ENCODE peak calls at places on chromosomes 16 and 17, in eight cellular contexts. W is kidney glomerular epithelial cell; Y is CD4-positive, CD25-positive, alpha-beta regulatory T cell; Z is amniotic stem cell; L is GM19239; U is NCI-H2029; R is astrocyte of the spinal cord; E is retina. P is an unnamed sample.

GRCh38 chr17:36846410-36847292 is 90.6 kb upstream of the LHX1 start:
- DNase-seq in Y (no peak), R (no peak), L (no peak), E (no peak), W (no peak), Z (no peak), U (no peak), P (no peak)

GRCh38 chr16:67758006-67758405 is 38.9 kb upstream of the GFOD2 start:
- DNase-seq in L (no peak), W (no peak), E (no peak), R (no peak), U (no peak), Z (no peak), Y (no peak), P (no peak)

GRCh38 chr17:28166478-28166877 is 124.0 kb downstream of the NLK start:
- DNase-seq in R (no peak), U (no peak), Z (no peak), Y (no peak), E (no peak), L (no peak), W (no peak), P (no peak)

GRCh38 chr17:37828313-37829124 is 83.7 kb upstream of the HNF1B start:
- DNase-seq in R (no peak), W (no peak), L (no peak), U (no peak), Y (no peak), E (no peak), Z (no peak), P (peak)

GRCh38 chr16:64304376-64304775 is 817.5 kb downstream of the CDH11 start:
- DNase-seq in R (no peak), L (no peak), Z (no peak), U (no peak), Y (no peak), W (no peak), E (no peak), P (no peak)

GRCh38 chr17:7348478-7349242 is 3.3 kb upstream of the KCTD11 start:
- DNase-seq in U (no peak), E (peak), Y (no peak), Z (no peak), W (no peak), L (no peak), R (no peak), P (no peak)

GRCh38 chr17:11996722-11997146 is 541 bp downstream of the ZNF18 start:
- DNase-seq in W (peak), Z (peak), L (peak), R (no peak), U (no peak), Y (no peak), E (no peak), P (peak)

GRCh38 chr16:48497129-48497528 is 111.9 kb upstream of the SIAH1 start:
- DNase-seq in L (no peak), Y (no peak), U (no peak), W (no peak), Z (no peak), R (no peak), E (no peak), P (no peak)

GRCh38 chr16:65066646-65067045 is 55.2 kb downstream of the CDH11 start:
- DNase-seq in Z (no peak), R (no peak), E (no peak), W (no peak), U (no peak), L (no peak), Y (no peak), P (no peak)

GRCh38 chr17:1002412-1002753 is 5.5 kb downstream of the TIMM22 start:
- DNase-seq in E (no peak), U (no peak), L (no peak), Z (no peak), R (peak), W (no peak), Y (no peak), P (no peak)

GRCh38 chr17:63525190-63525946 is 2.2 kb downstream of the KCNH6 start:
- DNase-seq in Y (no peak), E (no peak), U (no peak), R (no peak), W (no peak), L (no peak), Z (no peak), P (no peak)

GRCh38 chr16:56525154-56525720 is 5.4 kb upstream of the BBS2 start:
- DNase-seq in Y (no peak), L (no peak), E (no peak), W (peak), R (no peak), Z (no peak), U (no peak), P (no peak)

GRCh38 chr17:76879254-76879653 is 11.1 kb downstream of the MGAT5B start:
- DNase-seq in Z (no peak), W (no peak), U (no peak), E (no peak), R (no peak), Y (no peak), L (no peak), P (no peak)

GRCh38 chr16:4323845-4324478 is 8.1 kb downstream of the GLIS2 start:
- DNase-seq in E (peak), Y (no peak), L (no peak), Z (no peak), R (peak), U (no peak), W (peak), P (no peak)

GRCh38 chr17:82107341-82107860 is 9.4 kb upstream of the FASN start:
- DNase-seq in L (no peak), E (peak), R (no peak), U (no peak), Y (no peak), Z (no peak), W (no peak), P (no peak)

GRCh38 chr16:28904363-28904762 is 20.7 kb downstream of the RABEP2 start:
- DNase-seq in L (no peak), U (no peak), E (no peak), Z (no peak), R (no peak), W (no peak), Y (no peak), P (no peak)

GRCh38 chr17:29620271-29620670 is 2.4 kb downstream of the CORO6 start:
- DNase-seq in L (no peak), E (no peak), W (no peak), R (peak), U (no peak), Y (no peak), Z (no peak), P (no peak)

GRCh38 chr16:3074860-3075545 is 9.6 kb downstream of the IL32 start:
- DNase-seq in L (peak), E (no peak), R (no peak), Z (no peak), U (no peak), W (no peak), Y (peak), P (no peak)

GRCh38 chr17:4900231-4901107 is 1.1 kb downstream of the C17orf107 start:
- DNase-seq in E (peak), U (no peak), L (no peak), Z (no peak), W (no peak), Y (peak), R (no peak), P (no peak)

GRCh38 chr16:70476272-70477020 is 22.1 kb downstream of the FCSK start:
- DNase-seq in Y (no peak), W (peak), R (peak), U (no peak), L (peak), E (no peak), Z (no peak), P (no peak)